ENCODE peak calls at places on chromosome 21, in seven cellular contexts. E, B, R, P, K, A and Y are unnamed samples.
A peak's percentile ranks its signal among the peaks of the same experiment; 100 is the strongest.

GRCh38 chr21:42574234-42575027 is 60.8 kb downstream of the SLC37A1 start:
- DNase-seq in E (no peak), B (no peak), R (no peak), P (no peak), K (no peak), A (no peak), Y (no peak)

GRCh38 chr21:43937898-43938309 is 72.9 kb downstream of the AGPAT3 start:
- DNase-seq in E (no peak), B (no peak), R (no peak), P (no peak), K (no peak), A (no peak), Y (no peak)

GRCh38 chr21:41302976-41303375 is 13.6 kb upstream of the FAM3B start:
- DNase-seq in E (no peak), B (no peak), R (no peak), P (no peak), K (no peak), A (no peak), Y (no peak)

GRCh38 chr21:38434913-38435533 is 63.3 kb downstream of the ERG start:
- DNase-seq in E (no peak), B (no peak), R (no peak), P (no peak), K (no peak), A (no peak), Y (no peak)

GRCh38 chr21:41816583-41817165 is 49.8 kb upstream of the RIPK4 start:
- DNase-seq in E (peak; percentile 38), B (no peak), R (no peak), P (peak; percentile 7), K (no peak), A (peak; percentile 47), Y (peak; percentile 29)

GRCh38 chr21:37452222-37452621 is 85.6 kb downstream of the DYRK1A start:
- DNase-seq in E (no peak), B (peak; percentile 39), R (no peak), P (no peak), K (no peak), A (no peak), Y (no peak)

GRCh38 chr21:24023402-24023801 is 1583.9 kb downstream of the MRPL39 start:
- DNase-seq in E (no peak), B (no peak), R (no peak), P (peak; percentile 50), K (no peak), A (no peak), Y (peak; percentile 68)

GRCh38 chr21:41953831-41954653 is at the start of gene C2CD2:
- DNase-seq in E (peak; percentile 68), B (peak; percentile 68), R (no peak), P (peak; percentile 27), K (no peak), A (no peak), Y (no peak)

GRCh38 chr21:28216976-28217523 is 775.6 kb downstream of the LTN1 start:
- DNase-seq in E (no peak), B (no peak), R (no peak), P (no peak), K (no peak), A (no peak), Y (no peak)

GRCh38 chr21:35340273-35340672 is 291.2 kb upstream of the RUNX1 start:
- DNase-seq in E (no peak), B (no peak), R (no peak), P (no peak), K (no peak), A (no peak), Y (no peak)

GRCh38 chr21:36697473-36698159 is 1.3 kb upstream of the SIM2 start:
- DNase-seq in E (no peak), B (no peak), R (no peak), P (no peak), K (no peak), A (no peak), Y (no peak)

GRCh38 chr21:43348801-43349261 is 78.1 kb downstream of the SIK1 start:
- DNase-seq in E (no peak), B (no peak), R (no peak), P (no peak), K (no peak), A (no peak), Y (no peak)

GRCh38 chr21:40842197-40842552 is 4.8 kb downstream of the DSCAM start:
- DNase-seq in E (no peak), B (no peak), R (no peak), P (no peak), K (no peak), A (no peak), Y (no peak)